ENCODE peak calls at places on chromosome 22, in ten cellular contexts. B, Q, L, W, O, Y, K, C, X and P are unnamed samples.

GRCh38 chr22:17972385-17973181 is 51.8 kb downstream of the MICAL3 start:
- DNase-seq in K (peak; percentile 67), B (peak; percentile 52), X (no peak), W (no peak), C (peak; percentile 82), Y (no peak), O (no peak), Q (peak; percentile 28), L (no peak), P (no peak)

GRCh38 chr22:30947163-30947820 is 21.3 kb downstream of the MORC2 start:
- DNase-seq in Y (peak; percentile 50), Q (no peak), W (no peak), O (no peak), C (no peak), B (no peak), X (no peak), K (no peak), L (peak; percentile 78), P (no peak)

GRCh38 chr22:29570456-29570855 is 10.5 kb downstream of the NIPSNAP1 start:
- DNase-seq in Y (no peak), X (no peak), C (no peak), Q (no peak), B (no peak), O (no peak), K (no peak), W (no peak), L (no peak), P (no peak)

GRCh38 chr22:43474161-43475101 is 62.6 kb downstream of the MPPED1 start:
- DNase-seq in W (no peak), C (no peak), Y (no peak), O (no peak), B (no peak), X (no peak), Q (no peak), K (peak; percentile 70), L (no peak), P (no peak)

GRCh38 chr22:33272866-33273265 is 214.7 kb upstream of the SYN3 start:
- DNase-seq in W (no peak), L (no peak), Y (no peak), B (no peak), K (no peak), X (no peak), Q (no peak), C (no peak), O (no peak), P (no peak)

GRCh38 chr22:25563757-25564319 is 637 bp upstream of the GRK3 start:
- DNase-seq in X (no peak), Q (no peak), B (peak; percentile 67), W (no peak), O (no peak), L (no peak), C (no peak), K (no peak), Y (no peak), P (no peak)

GRCh38 chr22:44703269-44703870 is 1.4 kb downstream of the PRR5 start:
- DNase-seq in O (no peak), C (no peak), Y (no peak), X (no peak), K (no peak), W (no peak), Q (no peak), B (no peak), L (no peak), P (no peak)

GRCh38 chr22:41725510-41726110 is 26.3 kb downstream of the MEI1 start:
- DNase-seq in Y (no peak), L (no peak), X (no peak), K (no peak), O (no peak), Q (no peak), W (no peak), C (peak; percentile 8), B (no peak), P (no peak)

GRCh38 chr22:45638834-45639746 is 32.5 kb upstream of the ATXN10 start:
- DNase-seq in X (peak; percentile 76), W (no peak), Y (peak; percentile 41), L (no peak), Q (no peak), C (peak; percentile 98), O (peak; percentile 59), K (no peak), B (peak; percentile 43), P (peak; percentile 84)

GRCh38 chr22:31650391-31650790 is 11.6 kb downstream of the PISD start:
- DNase-seq in Y (no peak), Q (no peak), L (no peak), X (no peak), B (peak; percentile 31), W (no peak), C (no peak), O (no peak), K (no peak), P (no peak)

GRCh38 chr22:29813563-29813962 is 24.5 kb downstream of the ASCC2 start:
- DNase-seq in B (no peak), L (no peak), W (no peak), O (no peak), K (no peak), C (peak; percentile 69), X (no peak), Q (no peak), Y (no peak), P (no peak)

GRCh38 chr22:43643362-43643761 is 168.7 kb downstream of the EFCAB6 start:
- DNase-seq in Y (no peak), C (no peak), B (no peak), O (no peak), X (no peak), Q (no peak), K (no peak), L (no peak), W (no peak), P (no peak)

GRCh38 chr22:42280140-42280539 is 9.7 kb upstream of the TCF20 start:
- DNase-seq in X (no peak), B (no peak), L (no peak), C (no peak), W (no peak), Y (no peak), Q (no peak), K (peak; percentile 44), O (no peak), P (no peak)

GRCh38 chr22:31753634-31754471 is at the start of gene DEPDC5:
- DNase-seq in O (peak; percentile 98), C (peak; percentile 92), B (peak; percentile 97), W (peak; percentile 98), Q (peak; percentile 97), K (peak; percentile 100), Y (peak; percentile 97), L (peak; percentile 98), X (peak; percentile 95), P (peak; percentile 98)

GRCh38 chr22:31327786-31328544 is 18.2 kb downstream of the PATZ1 start:
- DNase-seq in K (no peak), W (no peak), B (no peak), C (no peak), Y (no peak), O (no peak), L (no peak), X (no peak), Q (no peak), P (no peak)

GRCh38 chr22:29134448-29134847 is 61.6 kb downstream of the KREMEN1 start:
- DNase-seq in X (no peak), Y (no peak), C (no peak), Q (no peak), K (no peak), O (no peak), B (no peak), L (no peak), W (no peak), P (no peak)

DNA sequence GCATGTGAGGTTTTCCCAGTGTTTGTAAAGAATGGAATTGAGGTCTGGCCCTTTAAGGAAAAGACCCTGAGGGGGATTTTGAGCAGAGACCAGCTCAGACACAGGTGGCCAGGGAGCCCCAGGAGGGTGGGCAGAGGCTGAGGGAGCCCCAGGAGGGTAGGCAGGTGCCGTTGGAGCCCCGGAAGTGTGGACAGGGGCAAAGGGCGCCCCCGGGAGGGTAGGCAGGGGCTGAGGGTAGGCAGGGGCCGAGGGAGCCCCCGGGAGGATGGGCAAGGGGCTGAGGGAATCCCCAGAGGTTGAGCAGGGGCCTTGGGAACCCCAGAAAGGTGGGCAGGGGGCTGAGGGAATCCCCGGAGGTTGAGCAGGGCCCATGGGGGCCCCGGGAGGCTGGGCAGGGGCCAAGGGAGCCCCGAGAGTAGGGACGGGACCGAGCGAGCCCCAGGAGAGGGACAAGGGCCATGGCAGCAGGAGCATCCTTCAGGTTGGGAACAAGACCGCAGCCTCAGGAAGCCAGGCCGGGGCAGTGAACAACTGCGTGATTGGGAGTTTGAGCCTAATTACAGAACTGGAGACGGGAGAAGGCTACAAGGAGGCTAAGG is 292.0 kb downstream of the BRD1 start:
- DNase-seq in L (peak; percentile 47), C (no peak), X (no peak), K (peak; percentile 54), B (no peak), O (no peak), Y (no peak), Q (no peak), W (no peak), P (peak; percentile 42)
- H3K27ac ChIP-seq in L (no peak overlapping the region), C (no peak overlapping the region), X (no peak overlapping the region), K (no peak overlapping the region), B (no peak overlapping the region), O (no peak overlapping the region), Y (no peak overlapping the region), Q (no peak overlapping the region), W (no peak overlapping the region), P (no peak overlapping the region)

DNA sequence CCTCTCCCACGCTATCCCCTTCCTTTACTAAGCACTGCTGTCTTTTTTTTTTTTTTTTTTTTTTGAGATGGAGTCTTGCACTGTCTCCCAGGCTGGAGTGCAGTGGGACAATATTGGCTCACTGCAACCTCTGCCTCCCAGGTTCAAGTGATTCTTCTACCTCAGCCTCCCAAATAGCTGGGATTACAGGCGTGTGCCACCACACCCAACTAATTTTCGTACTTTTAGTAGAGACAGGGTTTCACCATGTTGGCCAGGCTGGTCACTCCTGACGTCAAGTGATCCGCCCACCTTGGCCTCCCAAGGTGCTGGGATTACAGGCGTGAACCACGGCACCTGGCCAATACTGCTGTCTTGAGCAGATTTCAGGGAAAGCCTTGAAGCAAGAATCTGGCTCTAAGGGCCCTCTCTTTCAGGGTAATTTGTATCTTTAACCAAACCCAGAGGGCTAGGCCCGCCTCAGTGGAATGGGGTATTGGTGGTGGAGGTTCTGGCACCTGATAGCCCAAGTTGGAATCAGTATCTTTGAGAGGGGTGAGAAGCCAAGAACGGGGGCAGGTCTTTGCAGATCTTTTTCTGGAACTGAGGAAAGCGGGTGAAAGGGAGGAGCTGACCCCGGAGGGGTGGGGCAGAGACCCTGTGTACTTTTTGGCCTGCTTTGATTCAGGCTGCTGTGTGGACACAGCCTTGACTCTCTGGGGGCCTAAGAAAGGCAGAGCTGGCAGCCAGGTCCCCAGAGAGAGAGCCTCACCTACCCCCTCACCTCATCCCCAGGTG is 37.0 kb downstream of the TRIOBP start:
- DNase-seq in K (no peak), Y (no peak), L (no peak), B (no peak), Q (no peak), W (peak; percentile 54), X (no peak), O (peak; percentile 74), C (no peak), P (peak; percentile 75)
- H3K9me3 ChIP-seq in K (no peaks in the 10 kb centered on the region), Y (no peaks in the 10 kb centered on the region), L (no peaks in the 10 kb centered on the region), B (no peaks in the 10 kb centered on the region), Q (no peaks in the 10 kb centered on the region), W (no peaks in the 10 kb centered on the region), X (no peaks in the 10 kb centered on the region), O (no peaks in the 10 kb centered on the region), C (no peaks in the 10 kb centered on the region), P (no peaks in the 10 kb centered on the region)

GRCh38 chr22:46835288-46835687 is 72.8 kb downstream of the TBC1D22A start:
- DNase-seq in W (no peak), X (no peak), L (no peak), C (no peak), O (no peak), Y (no peak), B (no peak), Q (no peak), K (no peak), P (no peak)
- H3K27ac ChIP-seq in W (no peak overlapping the region), X (no peak overlapping the region), L (no peak overlapping the region), C (no peak overlapping the region), O (no peak overlapping the region), Y (no peak overlapping the region), B (no peak overlapping the region), Q (no peak overlapping the region), K (no peak overlapping the region), P (no peak overlapping the region)

GRCh38 chr22:47623056-47623739 is 860.7 kb downstream of the TBC1D22A start:
- DNase-seq in Y (no peak), X (peak; percentile 31), B (no peak), Q (no peak), W (no peak), L (peak; percentile 42), C (no peak), O (no peak), K (peak; percentile 63), P (peak; percentile 48)
- H3K9me3 ChIP-seq in Y (no peaks in the 10 kb centered on the region), X (no peaks in the 10 kb centered on the region), B (no peaks in the 10 kb centered on the region), Q (peaks cover 4% of the 10 kb centered on the region), W (no peaks in the 10 kb centered on the region), L (no peaks in the 10 kb centered on the region), C (no peaks in the 10 kb centered on the region), O (no peaks in the 10 kb centered on the region), K (no peaks in the 10 kb centered on the region), P (no peaks in the 10 kb centered on the region)